ENCODE peak calls at places on chromosome 15, in four cellular contexts. One of them, this sample, is unnamed.

GRCh38 chr15:80703965-80704364 is 8.9 kb downstream of the ABHD17C start:
- DNase-seq in A549: no peak
- DNase-seq in heart left ventricle: no peak
- DNase-seq in IMR-90: no peak
- DNase-seq in this sample: no peak

GRCh38 chr15:63501256-63502089 is 2.9 kb upstream of the USP3 start:
- DNase-seq in A549: peak
- DNase-seq in heart left ventricle: peak
- DNase-seq in IMR-90: peak
- DNase-seq in this sample: no peak

GRCh38 chr15:91853968-91854943 is 748 bp downstream of the SLCO3A1 start:
- DNase-seq in A549: peak
- DNase-seq in heart left ventricle: peak
- DNase-seq in IMR-90: no peak
- DNase-seq in this sample: no peak

GRCh38 chr15:63736287-63736686 is 97.5 kb downstream of the HERC1 start:
- DNase-seq in A549: no peak
- DNase-seq in heart left ventricle: no peak
- DNase-seq in IMR-90: no peak
- DNase-seq in this sample: no peak

GRCh38 chr15:27598251-27599045 is 500.7 kb downstream of the OCA2 start:
- DNase-seq in A549: no peak
- DNase-seq in heart left ventricle: no peak
- DNase-seq in IMR-90: no peak
- DNase-seq in this sample: no peak

GRCh38 chr15:48458876-48459275 is 127.6 kb downstream of the DUT start:
- DNase-seq in A549: no peak
- DNase-seq in heart left ventricle: no peak
- DNase-seq in IMR-90: peak
- DNase-seq in this sample: no peak

GRCh38 chr15:65960586-65960985 is 91.3 kb downstream of the RAB11A start:
- DNase-seq in A549: no peak
- DNase-seq in heart left ventricle: no peak
- DNase-seq in IMR-90: no peak
- DNase-seq in this sample: no peak

GRCh38 chr15:26772588-26773484 is at the start of gene GABRB3:
- DNase-seq in A549: peak
- DNase-seq in heart left ventricle: peak
- DNase-seq in IMR-90: no peak
- DNase-seq in this sample: no peak

GRCh38 chr15:86362556-86362955 is 282.9 kb downstream of the AGBL1 start:
- DNase-seq in A549: no peak
- DNase-seq in heart left ventricle: no peak
- DNase-seq in IMR-90: no peak
- DNase-seq in this sample: no peak

GRCh38 chr15:59736181-59736580 is 47.1 kb upstream of the BNIP2 start:
- DNase-seq in A549: no peak
- DNase-seq in heart left ventricle: no peak
- DNase-seq in IMR-90: no peak
- DNase-seq in this sample: no peak

GRCh38 chr15:71118881-71119632 is 3.8 kb downstream of the THSD4 start:
- DNase-seq in A549: no peak
- DNase-seq in heart left ventricle: no peak
- DNase-seq in IMR-90: no peak
- DNase-seq in this sample: no peak

GRCh38 chr15:71811036-71811736 is 832 bp downstream of the NR2E3 start:
- DNase-seq in A549: no peak
- DNase-seq in heart left ventricle: no peak
- DNase-seq in IMR-90: no peak
- DNase-seq in this sample: no peak

GRCh38 chr15:34772312-34772711 is 17.5 kb upstream of the GJD2 start:
- DNase-seq in A549: no peak
- DNase-seq in heart left ventricle: no peak
- DNase-seq in IMR-90: no peak
- DNase-seq in this sample: no peak

GRCh38 chr15:73694419-73694818 is 10.2 kb downstream of the CD276 start:
- DNase-seq in A549: no peak
- DNase-seq in heart left ventricle: peak
- DNase-seq in IMR-90: peak
- DNase-seq in this sample: no peak

GRCh38 chr15:48222627-48223026 is 16.5 kb downstream of the SLC12A1 start:
- DNase-seq in A549: no peak
- DNase-seq in heart left ventricle: no peak
- DNase-seq in IMR-90: no peak
- DNase-seq in this sample: no peak

GRCh38 chr15:80942746-80943565 is 46.7 kb downstream of the MESD start:
- DNase-seq in A549: no peak
- DNase-seq in heart left ventricle: peak
- DNase-seq in IMR-90: peak
- DNase-seq in this sample: no peak

GRCh38 chr15:23801881-23802280 is 114.8 kb upstream of the NDN start:
- DNase-seq in A549: no peak
- DNase-seq in heart left ventricle: no peak
- DNase-seq in IMR-90: no peak
- DNase-seq in this sample: no peak

GRCh38 chr15:53536479-53537120 is 222.9 kb downstream of the WDR72 start:
- DNase-seq in A549: no peak
- DNase-seq in heart left ventricle: no peak
- DNase-seq in IMR-90: no peak
- DNase-seq in this sample: no peak

GRCh38 chr15:80957556-80957955 is 32.1 kb downstream of the MESD start:
- DNase-seq in A549: no peak
- DNase-seq in heart left ventricle: no peak
- DNase-seq in IMR-90: peak
- DNase-seq in this sample: no peak

GRCh38 chr15:99424978-99425665 is 140.7 kb upstream of the MEF2A start:
- DNase-seq in A549: no peak
- DNase-seq in heart left ventricle: no peak
- DNase-seq in IMR-90: peak
- DNase-seq in this sample: no peak

GRCh38 chr15:50262533-50262932 is 3.0 kb downstream of the HDC start:
- DNase-seq in A549: no peak
- DNase-seq in heart left ventricle: no peak
- DNase-seq in IMR-90: no peak
- DNase-seq in this sample: no peak

GRCh38 chr15:51576911-51577500 is 45.6 kb downstream of the DMXL2 start:
- DNase-seq in A549: no peak
- DNase-seq in heart left ventricle: no peak
- DNase-seq in IMR-90: peak
- DNase-seq in this sample: no peak

GRCh38 chr15:90400759-90401314 is 12.8 kb downstream of the IQGAP1 start:
- DNase-seq in A549: peak
- DNase-seq in heart left ventricle: peak
- DNase-seq in IMR-90: peak
- DNase-seq in this sample: peak

GRCh38 chr15:77579498-77580188 is 53.1 kb downstream of the LINGO1 start:
- DNase-seq in A549: no peak
- DNase-seq in heart left ventricle: no peak
- DNase-seq in IMR-90: no peak
- DNase-seq in this sample: no peak

GRCh38 chr15:71296032-71296686 is 180.9 kb downstream of the THSD4 start:
- DNase-seq in A549: peak
- DNase-seq in heart left ventricle: no peak
- DNase-seq in IMR-90: peak
- DNase-seq in this sample: no peak

GRCh38 chr15:39287322-39288195 is 293.3 kb upstream of the THBS1 start:
- DNase-seq in A549: no peak
- DNase-seq in heart left ventricle: no peak
- DNase-seq in IMR-90: peak
- DNase-seq in this sample: no peak

GRCh38 chr15:90851114-90851513 is 17.3 kb upstream of the FURIN start:
- DNase-seq in A549: no peak
- DNase-seq in heart left ventricle: no peak
- DNase-seq in IMR-90: peak
- DNase-seq in this sample: no peak

GRCh38 chr15:65165875-65166274 is 19.3 kb downstream of the CLPX start:
- DNase-seq in A549: no peak
- DNase-seq in heart left ventricle: no peak
- DNase-seq in IMR-90: no peak
- DNase-seq in this sample: no peak

GRCh38 chr15:26877842-26878241 is 11.0 kb downstream of the GABRA5 start:
- DNase-seq in A549: no peak
- DNase-seq in heart left ventricle: no peak
- DNase-seq in IMR-90: no peak
- DNase-seq in this sample: no peak

GRCh38 chr15:43791993-43792760 is at the start of gene SERF2:
- DNase-seq in A549: peak
- DNase-seq in heart left ventricle: peak
- DNase-seq in IMR-90: peak
- DNase-seq in this sample: peak

GRCh38 chr15:43793647-43794046 is 1.5 kb downstream of the SERF2 start:
- DNase-seq in A549: no peak
- DNase-seq in heart left ventricle: no peak
- DNase-seq in IMR-90: no peak
- DNase-seq in this sample: no peak

GRCh38 chr15:43795197-43795596 is 3.1 kb downstream of the SERF2 start:
- DNase-seq in A549: no peak
- DNase-seq in heart left ventricle: no peak
- DNase-seq in IMR-90: no peak
- DNase-seq in this sample: no peak

GRCh38 chr15:43794269-43795037 is 2.3 kb downstream of the SERF2 start:
- DNase-seq in A549: no peak
- DNase-seq in heart left ventricle: no peak
- DNase-seq in IMR-90: peak
- DNase-seq in this sample: no peak

GRCh38 chr15:43792761-43793493 is 807 bp downstream of the SERF2 start:
- DNase-seq in A549: peak
- DNase-seq in heart left ventricle: peak
- DNase-seq in IMR-90: peak
- DNase-seq in this sample: no peak
- TF ChIP-seq POLR2A in A549: no peak
- TF ChIP-seq POLR2A in heart left ventricle: no peak
- TF ChIP-seq POLR2A in IMR-90: no peak
- TF ChIP-seq POLR2A in this sample: no peak

GRCh38 chr15:42157981-42158765 is 1.7 kb upstream of the PLA2G4F start:
- DNase-seq in A549: no peak
- DNase-seq in heart left ventricle: no peak
- DNase-seq in IMR-90: peak
- DNase-seq in this sample: no peak

GRCh38 chr15:42157381-42157780 is 945 bp upstream of the PLA2G4F start:
- DNase-seq in A549: no peak
- DNase-seq in heart left ventricle: no peak
- DNase-seq in IMR-90: no peak
- DNase-seq in this sample: no peak

GRCh38 chr15:42159381-42160015 is 3.1 kb upstream of the PLA2G4F start:
- DNase-seq in A549: no peak
- DNase-seq in heart left ventricle: peak
- DNase-seq in IMR-90: no peak
- DNase-seq in this sample: no peak

GRCh38 chr15:42160110-42160509 is 3.7 kb upstream of the PLA2G4F start:
- DNase-seq in A549: no peak
- DNase-seq in heart left ventricle: no peak
- DNase-seq in IMR-90: no peak
- DNase-seq in this sample: no peak

GRCh38 chr15:42158941-42159340 is 2.5 kb upstream of the PLA2G4F start:
- DNase-seq in A549: no peak
- DNase-seq in heart left ventricle: no peak
- DNase-seq in IMR-90: no peak
- DNase-seq in this sample: no peak
- TF ChIP-seq POLR2A in A549: no peak
- TF ChIP-seq POLR2A in heart left ventricle: no peak
- TF ChIP-seq POLR2A in IMR-90: no peak
- TF ChIP-seq POLR2A in this sample: no peak

GRCh38 chr15:57135800-57136199 is 217.4 kb downstream of the TCF12 start:
- DNase-seq in A549: no peak
- DNase-seq in heart left ventricle: no peak
- DNase-seq in IMR-90: no peak
- DNase-seq in this sample: no peak

GRCh38 chr15:57130956-57131355 is 212.5 kb downstream of the TCF12 start:
- DNase-seq in A549: no peak
- DNase-seq in heart left ventricle: no peak
- DNase-seq in IMR-90: no peak
- DNase-seq in this sample: no peak

GRCh38 chr15:57129064-57129463 is 210.6 kb downstream of the TCF12 start:
- DNase-seq in A549: no peak
- DNase-seq in heart left ventricle: no peak
- DNase-seq in IMR-90: no peak
- DNase-seq in this sample: no peak

GRCh38 chr15:57134877-57135276 is 216.4 kb downstream of the TCF12 start:
- DNase-seq in A549: no peak
- DNase-seq in heart left ventricle: no peak
- DNase-seq in IMR-90: no peak
- DNase-seq in this sample: no peak

DNA sequence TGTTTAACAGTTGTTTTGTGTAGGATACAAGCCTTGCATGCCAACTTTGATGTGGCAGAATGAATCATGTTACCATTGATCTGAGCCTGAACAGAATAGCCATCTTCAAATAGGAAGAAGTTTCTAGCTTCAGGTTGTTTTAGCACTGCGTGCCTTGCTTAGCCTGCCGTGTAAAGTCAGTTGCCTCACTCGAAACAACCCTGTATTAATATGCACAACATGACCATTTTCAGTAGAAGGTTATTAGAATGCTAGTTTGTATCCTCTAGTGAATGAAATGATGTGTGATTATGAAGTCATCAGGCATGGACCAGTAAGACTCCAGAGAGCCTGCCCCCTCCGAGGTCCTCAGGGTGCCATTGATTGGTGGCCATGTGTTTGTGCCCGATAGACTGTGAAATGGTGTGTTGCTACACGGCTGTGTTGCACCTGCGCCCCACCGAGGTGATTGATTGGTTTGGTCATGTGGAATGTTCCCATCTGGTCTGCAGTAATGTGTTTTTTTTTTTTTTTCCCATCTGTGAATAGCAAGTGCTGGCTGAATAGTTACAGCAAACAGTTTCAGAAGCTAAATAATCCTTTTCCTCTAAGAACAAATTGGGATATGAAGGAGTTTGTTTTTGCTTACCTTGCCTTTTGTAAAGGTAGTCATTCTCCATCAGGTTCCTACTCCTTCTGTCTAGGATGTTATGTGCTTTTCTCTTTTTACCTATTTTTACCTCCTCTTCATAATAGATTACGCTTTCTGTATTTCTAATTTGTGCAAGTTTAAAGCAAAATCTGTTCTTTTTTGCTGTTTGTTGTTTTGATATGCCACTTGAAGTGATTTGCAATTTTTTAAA is 214.9 kb downstream of the TCF12 start:
- DNase-seq in A549: no peak
- DNase-seq in heart left ventricle: no peak
- DNase-seq in IMR-90: peak
- DNase-seq in this sample: no peak
- TF ChIP-seq POLR2A in A549: no peak
- TF ChIP-seq POLR2A in heart left ventricle: no peak
- TF ChIP-seq POLR2A in IMR-90: no peak
- TF ChIP-seq POLR2A in this sample: no peak

DNA sequence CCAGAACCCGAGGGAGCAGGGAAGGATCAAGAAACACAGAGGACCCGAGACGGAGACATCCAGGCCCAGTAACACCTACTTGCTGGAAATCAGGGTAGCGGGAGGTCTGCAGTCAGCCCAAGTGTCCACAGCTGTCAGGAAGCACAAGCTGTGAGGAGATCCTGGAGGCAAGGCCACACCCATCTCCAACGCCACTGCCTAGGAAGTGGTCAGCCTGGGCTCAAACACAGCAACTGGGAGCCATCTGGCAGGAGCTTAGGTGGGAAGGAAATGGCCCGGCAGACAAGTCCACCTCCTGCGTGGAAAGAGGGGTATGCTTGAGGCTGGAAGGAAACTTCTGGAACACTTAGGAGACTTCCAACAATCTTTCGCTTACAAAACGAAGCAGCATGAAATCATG is 407.1 kb downstream of the VPS13C start:
- DNase-seq in A549: no peak
- DNase-seq in heart left ventricle: peak
- DNase-seq in IMR-90: no peak
- DNase-seq in this sample: no peak
- TF ChIP-seq POLR2A in A549: no peak
- TF ChIP-seq POLR2A in heart left ventricle: no peak
- TF ChIP-seq POLR2A in IMR-90: no peak
- TF ChIP-seq POLR2A in this sample: no peak

This sample was measured in esophagus squamous epithelium.